ENCODE peak calls at places on chromosome 4, in four cellular contexts. M is astrocyte, S is cardiac muscle cell, A is stomach. C is an unnamed sample.

GRCh38 chr4:23920716-23921446 is 31.0 kb upstream of the PPARGC1A start:
- DNase-seq in S (no peak), A (no peak), M (no peak), C (no peak)

GRCh38 chr4:167021545-167022155 is 212.6 kb downstream of the SPOCK3 start:
- DNase-seq in A (peak), S (peak), M (peak), C (peak)

GRCh38 chr4:3071811-3072210 is 2.5 kb downstream of the HTT-AS start:
- DNase-seq in M (no peak), A (no peak), S (no peak), C (no peak)

GRCh38 chr4:3613980-3614730 is 81.9 kb upstream of the LRPAP1 start:
- DNase-seq in A (no peak), S (peak), M (no peak), C (no peak)

GRCh38 chr4:1544861-1545275 is 138.6 kb upstream of the NKX1-1 start:
- DNase-seq in S (no peak), A (no peak), M (no peak), C (peak)

GRCh38 chr4:41541697-41542096 is 3.7 kb downstream of the LIMCH1 start:
- DNase-seq in S (no peak), A (no peak), M (peak), C (no peak)

GRCh38 chr4:137558951-137559350 is 26.7 kb upstream of the PCDH18 start:
- DNase-seq in S (no peak), A (no peak), M (peak), C (no peak)

GRCh38 chr4:29596228-29596627 is 1123.9 kb upstream of the PCDH7 start:
- DNase-seq in A (no peak), S (no peak), M (no peak), C (no peak)

GRCh38 chr4:53640576-53641459 is 49.5 kb upstream of the LNX1 start:
- DNase-seq in S (peak), M (no peak), A (peak), C (no peak)

GRCh38 chr4:147865926-147866325 is 134.0 kb downstream of the ARHGAP10 start:
- DNase-seq in M (peak), S (no peak), A (no peak), C (no peak)

GRCh38 chr4:17771284-17771908 is 10.0 kb downstream of the FAM184B start:
- DNase-seq in M (no peak), S (peak), A (no peak), C (no peak)

GRCh38 chr4:86376850-86377249 is 17.0 kb upstream of the MAPK10 start:
- DNase-seq in M (no peak), S (no peak), A (no peak), C (no peak)
- H3K27ac ChIP-seq in M (no peak), S (no peak), A (no peak), C (no peak)

GRCh38 chr4:142567620-142568451 is 278.3 kb downstream of the INPP4B start:
- DNase-seq in A (peak), S (no peak), M (peak), C (peak)

GRCh38 chr4:142566243-142566642 is 279.9 kb downstream of the INPP4B start:
- DNase-seq in A (no peak), S (no peak), M (no peak), C (no peak)

GRCh38 chr4:142565771-142566170 is 280.3 kb downstream of the INPP4B start:
- DNase-seq in A (no peak), M (no peak), S (no peak), C (no peak)

GRCh38 chr4:142566780-142567179 is 279.3 kb downstream of the INPP4B start:
- DNase-seq in A (no peak), M (no peak), S (no peak), C (no peak)

GRCh38 chr4:142567199-142567598 is 278.9 kb downstream of the INPP4B start:
- DNase-seq in M (no peak), A (no peak), S (peak), C (no peak)
- TF ChIP-seq CTCF in M (no peak), A (no peak), S (no peak), C (no peak)

DNA sequence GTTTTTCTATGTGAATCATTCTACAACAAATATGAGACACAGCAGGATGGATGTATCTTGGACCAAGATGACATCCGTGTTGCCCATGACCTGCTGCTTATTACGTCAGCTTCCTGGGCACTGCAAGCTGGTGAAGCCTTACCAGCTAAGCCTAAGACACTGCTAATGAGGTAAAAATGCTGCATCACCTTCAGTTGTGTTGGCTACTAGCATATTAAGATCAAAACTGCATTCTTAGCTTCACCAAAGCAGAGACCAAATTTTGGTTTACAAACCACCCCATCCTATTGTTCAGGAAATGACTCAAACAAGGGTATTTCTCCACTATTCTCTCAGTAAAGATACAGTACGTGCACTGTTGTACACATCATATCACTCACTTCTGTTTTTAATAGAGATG is 50.3 kb downstream of the MAML3 start:
- DNase-seq in A (no peak), M (peak), S (no peak), C (no peak)
- H3K27ac ChIP-seq in A (no peak), M (peak), S (no peak), C (no peak)

GRCh38 chr4:56106755-56107154 is 158.0 kb downstream of the CEP135 start:
- DNase-seq in M (no peak), S (no peak), A (no peak), C (no peak)

GRCh38 chr4:56118055-56118454 is 169.3 kb downstream of the CEP135 start:
- DNase-seq in M (no peak), A (no peak), S (no peak), C (no peak)

DNA sequence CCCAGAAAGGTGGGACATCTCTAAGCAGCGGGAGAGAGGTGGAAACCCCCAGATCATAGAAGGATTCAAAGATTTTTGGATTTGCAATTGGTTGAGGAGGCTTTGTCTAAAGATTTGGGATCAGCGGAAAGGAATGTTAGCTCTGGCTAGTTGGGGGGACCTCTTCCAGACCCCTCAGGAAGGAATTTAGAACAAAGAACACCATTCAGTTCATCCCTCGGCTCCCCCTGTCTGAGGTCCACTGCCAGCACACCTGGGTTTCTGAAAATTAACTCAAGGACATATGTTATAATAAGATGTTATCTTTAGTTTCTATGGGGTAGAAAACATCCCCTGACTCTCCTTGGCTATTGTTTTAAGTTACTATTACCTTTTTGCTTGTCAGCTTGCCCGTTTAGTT is 163.6 kb downstream of the CEP135 start:
- DNase-seq in S (no peak), M (no peak), A (no peak), C (no peak)
- TF ChIP-seq CTCF in S (no peak), M (no peak), A (no peak), C (no peak)

C was measured in colonic mucosa.